ENCODE peak calls at places on chromosomes 5 and 9, in ten cellular contexts. F is activated naive CD4-positive, alpha-beta T cell; J is ureter; V is cardiac fibroblast; X is T-helper 1 cell; R is HS-5; G is AG09309; A is mesendoderm; H is breast epithelium; Y is naive B cell. O is an unnamed sample.

GRCh38 chr5:36606437-36607113 is at the start of gene SLC1A3:
- DNase-seq in F (no peak), J (peak), V (peak), X (no peak), R (peak), G (peak), A (peak), H (no peak), Y (peak), O (peak)

GRCh38 chr5:36607114-36607561 is 732 bp downstream of the SLC1A3 start:
- DNase-seq in F (no peak), J (no peak), V (peak), X (no peak), R (no peak), G (peak), A (peak), H (no peak), Y (no peak), O (no peak)

GRCh38 chr9:22452415-22453010 is 5.9 kb downstream of the DMRTA1 start:
- DNase-seq in F (no peak), J (no peak), V (peak), X (peak), R (peak), G (no peak), A (peak), H (no peak), Y (peak), O (peak)

GRCh38 chr9:133429641-133430161 is 7.5 kb downstream of the ADAMTS13 start:
- DNase-seq in F (no peak), J (no peak), V (peak), X (no peak), R (no peak), G (no peak), A (peak), H (no peak), Y (no peak), O (no peak)

GRCh38 chr5:28766565-28767158 is 1728.3 kb upstream of the CDH9 start:
- DNase-seq in F (no peak), J (no peak), V (peak), X (no peak), R (peak), G (peak), A (peak), H (no peak), Y (no peak), O (peak)

GRCh38 chr5:53819482-53819881 is 259.0 kb downstream of the NDUFS4 start:
- DNase-seq in F (no peak), J (no peak), V (no peak), X (no peak), R (no peak), G (no peak), A (peak), H (no peak), Y (no peak), O (no peak)

GRCh38 chr9:37938121-37938906 is 34.4 kb upstream of the SLC25A51 start:
- DNase-seq in F (no peak), J (peak), V (peak), X (no peak), R (no peak), G (peak), A (peak), H (no peak), Y (no peak), O (no peak)

GRCh38 chr9:17134843-17135577 is at the start of gene CNTLN:
- DNase-seq in F (no peak), J (peak), V (peak), X (peak), R (peak), G (peak), A (peak), H (peak), Y (no peak), O (peak)

GRCh38 chr5:1923766-1924165 is 41.0 kb upstream of the IRX4 start:
- DNase-seq in F (no peak), J (no peak), V (no peak), X (no peak), R (no peak), G (no peak), A (no peak), H (peak), Y (no peak), O (no peak)

GRCh38 chr9:22035591-22036011 is 26.5 kb upstream of the CDKN2B start:
- DNase-seq in F (no peak), J (no peak), V (no peak), X (no peak), R (no peak), G (no peak), A (no peak), H (no peak), Y (no peak), O (no peak)

GRCh38 chr9:88396836-88397577 is 8.8 kb downstream of the SPIN1 start:
- DNase-seq in F (no peak), J (no peak), V (peak), X (no peak), R (no peak), G (no peak), A (no peak), H (no peak), Y (no peak), O (peak)

GRCh38 chr5:163407034-163407652 is 30.3 kb upstream of the CCNG1 start:
- DNase-seq in F (no peak), J (no peak), V (peak), X (no peak), R (no peak), G (peak), A (peak), H (no peak), Y (no peak), O (peak)

GRCh38 chr5:142012186-142012785 is 541 bp downstream of the GNPDA1 start:
- DNase-seq in F (peak), J (peak), V (peak), X (peak), R (no peak), G (no peak), A (peak), H (no peak), Y (peak), O (no peak)

GRCh38 chr5:150398432-150399157 is 14.1 kb downstream of the CD74 start:
- DNase-seq in F (no peak), J (no peak), V (no peak), X (no peak), R (no peak), G (no peak), A (peak), H (no peak), Y (peak), O (no peak)

GRCh38 chr9:89375181-89375760 is 57.0 kb downstream of the SECISBP2 start:
- DNase-seq in F (no peak), J (peak), V (no peak), X (peak), R (no peak), G (no peak), A (peak), H (no peak), Y (peak), O (no peak)

GRCh38 chr5:173714551-173715428 is 98.3 kb upstream of the BOD1 start:
- DNase-seq in F (no peak), J (no peak), V (peak), X (no peak), R (peak), G (peak), A (no peak), H (no peak), Y (no peak), O (peak)

GRCh38 chr9:126299706-126300276 is 26.8 kb upstream of the MVB12B start:
- DNase-seq in F (no peak), J (peak), V (no peak), X (no peak), R (no peak), G (no peak), A (no peak), H (no peak), Y (no peak), O (no peak)

GRCh38 chr5:142859037-142859436 is 88.9 kb downstream of the ARHGAP26 start:
- DNase-seq in F (no peak), J (no peak), V (no peak), X (no peak), R (no peak), G (no peak), A (no peak), H (no peak), Y (no peak), O (no peak)

GRCh38 chr5:149432861-149433462 is 53.9 kb upstream of the IL17B start:
- DNase-seq in F (no peak), J (no peak), V (peak), X (no peak), R (no peak), G (no peak), A (no peak), H (no peak), Y (no peak), O (no peak)

GRCh38 chr9:93682155-93682968 is 106.0 kb downstream of the PHF2 start:
- DNase-seq in F (peak), J (peak), V (peak), X (peak), R (no peak), G (no peak), A (peak), H (peak), Y (peak), O (peak)

GRCh38 chr9:72305102-72305546 is 59.9 kb downstream of the ZFAND5 start:
- DNase-seq in F (no peak), J (peak), V (peak), X (no peak), R (peak), G (no peak), A (peak), H (no peak), Y (peak), O (no peak)

GRCh38 chr5:34604119-34604675 is 51.9 kb upstream of the RAI14 start:
- DNase-seq in F (no peak), J (no peak), V (no peak), X (no peak), R (no peak), G (no peak), A (no peak), H (no peak), Y (no peak), O (no peak)

GRCh38 chr9:136092741-136093140 is 2.3 kb downstream of the NACC2 start:
- DNase-seq in F (no peak), J (no peak), V (no peak), X (no peak), R (no peak), G (no peak), A (no peak), H (no peak), Y (no peak), O (no peak)

GRCh38 chr9:22215492-22215891 is 206.4 kb upstream of the CDKN2B start:
- DNase-seq in F (no peak), J (no peak), V (no peak), X (no peak), R (no peak), G (no peak), A (no peak), H (no peak), Y (no peak), O (no peak)

GRCh38 chr9:35690447-35691324 is 961 bp upstream of the TPM2 start:
- DNase-seq in F (no peak), J (peak), V (peak), X (peak), R (no peak), G (no peak), A (peak), H (peak), Y (no peak), O (no peak)

GRCh38 chr9:13412323-13412722 is 132.8 kb upstream of the MPDZ start:
- DNase-seq in F (no peak), J (no peak), V (peak), X (no peak), R (no peak), G (no peak), A (no peak), H (no peak), Y (no peak), O (no peak)